ENCODE peak calls at places on chromosomes 7 and 10, in eight cellular contexts. One of them, this sample, is unnamed. For H3K27me3, the result is how much of the 10 kb centered on the place peaks cover.

GRCh38 chr7:37282927-37283326 is 165.7 kb downstream of the ELMO1 start:
- DNase-seq in SK-N-SH: peak
- DNase-seq in K562: no peak
- DNase-seq in Panc1: no peak
- DNase-seq in HCT116: no peak
- DNase-seq in GM23338: no peak
- DNase-seq in GM12878: no peak
- DNase-seq in HepG2: no peak
- DNase-seq in this sample: no peak

GRCh38 chr10:84256510-84257342 is 11.9 kb downstream of the RGR start:
- DNase-seq in HCT116: peak
- DNase-seq in Panc1: no peak
- DNase-seq in SK-N-SH: no peak
- DNase-seq in K562: peak
- DNase-seq in HepG2: peak
- DNase-seq in GM23338: peak
- DNase-seq in GM12878: no peak
- DNase-seq in this sample: peak

GRCh38 chr7:129188892-129189660 is 643 bp downstream of the SMO start:
- DNase-seq in GM12878: no peak
- DNase-seq in HCT116: no peak
- DNase-seq in SK-N-SH: peak
- DNase-seq in K562: no peak
- DNase-seq in HepG2: no peak
- DNase-seq in Panc1: no peak
- DNase-seq in GM23338: peak
- DNase-seq in this sample: no peak

GRCh38 chr10:69318997-69319727 is 40.9 kb downstream of the HK1 start:
- DNase-seq in K562: peak
- DNase-seq in HepG2: no peak
- DNase-seq in GM12878: no peak
- DNase-seq in HCT116: no peak
- DNase-seq in SK-N-SH: peak
- DNase-seq in GM23338: no peak
- DNase-seq in Panc1: no peak
- DNase-seq in this sample: peak

GRCh38 chr10:103497161-103497915 is 3.8 kb downstream of the NEURL1 start:
- DNase-seq in HepG2: no peak
- DNase-seq in Panc1: no peak
- DNase-seq in HCT116: no peak
- DNase-seq in GM23338: no peak
- DNase-seq in K562: no peak
- DNase-seq in SK-N-SH: no peak
- DNase-seq in GM12878: no peak
- DNase-seq in this sample: no peak

GRCh38 chr7:129375221-129375938 is 58.9 kb upstream of the STRIP2 start:
- DNase-seq in HepG2: no peak
- DNase-seq in GM12878: no peak
- DNase-seq in GM23338: peak
- DNase-seq in K562: no peak
- DNase-seq in HCT116: no peak
- DNase-seq in Panc1: no peak
- DNase-seq in SK-N-SH: no peak
- DNase-seq in this sample: no peak

GRCh38 chr10:43695321-43695720 is 46.6 kb upstream of the ZNF32 start:
- DNase-seq in HepG2: no peak
- DNase-seq in K562: no peak
- DNase-seq in GM23338: no peak
- DNase-seq in GM12878: no peak
- DNase-seq in SK-N-SH: no peak
- DNase-seq in Panc1: no peak
- DNase-seq in HCT116: no peak
- DNase-seq in this sample: no peak

GRCh38 chr7:99375070-99375807 is 709 bp downstream of the ARPC1B start:
- DNase-seq in SK-N-SH: peak
- DNase-seq in Panc1: no peak
- DNase-seq in GM23338: peak
- DNase-seq in HCT116: no peak
- DNase-seq in GM12878: no peak
- DNase-seq in K562: peak
- DNase-seq in HepG2: peak
- DNase-seq in this sample: no peak

DNA sequence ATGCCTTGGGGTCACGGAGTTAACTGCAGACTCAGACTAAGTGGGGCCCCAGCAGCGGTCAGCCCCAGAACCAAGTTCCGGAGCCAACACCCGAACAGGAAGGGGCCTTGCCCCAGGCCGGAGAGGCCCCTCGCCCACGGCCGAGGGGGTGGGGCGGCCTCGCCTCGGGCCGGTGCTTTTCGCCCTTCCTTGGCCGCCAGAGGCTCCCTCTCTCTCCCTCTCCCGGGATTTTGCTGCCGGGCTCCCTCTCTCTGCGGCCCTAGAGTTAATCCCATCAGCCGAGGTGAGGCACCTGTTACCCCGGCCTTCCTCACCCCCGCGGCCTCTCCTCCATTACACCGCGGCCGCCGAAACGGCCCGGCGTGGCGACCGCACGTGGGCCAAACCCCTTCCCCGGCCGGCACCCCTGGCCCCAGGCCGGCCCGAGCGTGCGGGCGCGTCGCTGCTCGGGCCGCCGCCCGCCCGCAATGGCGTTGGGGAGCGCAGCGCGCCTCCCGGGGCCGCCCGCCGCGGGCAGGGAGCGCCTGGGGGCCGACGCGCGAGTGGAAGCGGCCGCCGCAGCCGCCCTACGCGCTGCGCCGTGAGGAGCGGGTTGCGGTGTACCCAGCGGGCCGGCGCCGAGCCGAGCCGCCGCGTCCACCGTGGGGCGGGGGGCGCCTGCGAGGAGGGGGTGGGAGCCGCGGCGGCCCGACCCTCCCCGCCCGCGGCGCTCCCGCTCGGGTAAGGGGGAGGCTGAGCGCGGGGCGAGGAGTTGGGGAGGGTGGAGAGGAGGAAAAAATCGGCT is at the start of gene PPP1R9A:
- DNase-seq in GM23338: peak
- DNase-seq in Panc1: no peak
- DNase-seq in HCT116: peak
- DNase-seq in K562: no peak
- DNase-seq in HepG2: peak
- DNase-seq in GM12878: no peak
- DNase-seq in SK-N-SH: peak
- DNase-seq in this sample: no peak
- TF ChIP-seq REST in GM23338: no peak
- TF ChIP-seq REST in Panc1: no peak
- TF ChIP-seq REST in HCT116: no peak
- TF ChIP-seq REST in K562: no peak
- TF ChIP-seq REST in HepG2: no peak
- TF ChIP-seq REST in GM12878: no peak
- TF ChIP-seq REST in SK-N-SH: no peak
- TF ChIP-seq REST in this sample: no peak

DNA sequence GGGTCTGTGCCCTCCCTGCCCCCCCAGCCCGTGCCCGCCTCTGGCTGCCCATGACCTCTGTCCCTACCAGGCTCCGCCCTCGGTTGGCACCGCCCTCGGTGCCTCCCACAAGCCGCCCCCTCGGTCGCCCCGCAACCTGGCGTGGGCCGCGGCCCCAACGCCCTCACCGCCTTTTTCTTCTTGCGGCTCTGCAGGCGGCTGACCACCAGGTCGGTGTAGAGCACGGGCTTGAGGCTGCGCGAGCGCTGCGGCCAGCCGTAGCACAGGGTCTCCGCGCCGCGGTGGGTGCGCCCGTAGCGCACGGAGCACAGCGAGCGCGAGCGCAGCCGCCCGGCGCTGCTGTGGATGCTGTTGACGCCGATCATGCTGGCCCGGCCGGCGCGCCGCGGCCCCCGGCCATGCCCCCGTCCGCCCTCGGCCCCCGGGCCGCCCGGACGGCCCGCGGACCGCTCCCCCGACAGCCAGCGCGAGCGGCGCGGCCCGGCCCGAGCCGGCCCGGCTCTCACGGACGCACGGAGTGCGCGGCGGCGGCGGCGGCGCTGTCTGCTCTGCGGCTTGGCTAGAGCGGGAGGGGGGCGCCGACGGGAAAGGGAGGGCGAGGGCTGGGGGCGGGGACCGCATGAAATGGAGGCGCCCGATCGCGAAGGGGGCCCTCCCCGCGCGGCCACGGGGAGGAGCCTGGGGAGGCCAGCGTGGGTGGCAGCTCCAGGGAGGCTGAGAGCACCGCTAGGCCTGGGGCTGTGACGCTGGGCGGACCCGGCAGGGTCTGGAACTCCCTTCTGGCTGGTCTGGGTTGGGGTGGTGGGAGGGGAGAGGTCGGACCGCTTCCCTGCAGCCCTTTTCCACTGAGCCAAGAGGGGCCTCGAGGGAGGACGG is 9.6 kb downstream of the PSD start:
- DNase-seq in HepG2: no peak
- DNase-seq in HCT116: no peak
- DNase-seq in K562: peak
- DNase-seq in SK-N-SH: peak
- DNase-seq in GM12878: no peak
- DNase-seq in GM23338: peak
- DNase-seq in Panc1: no peak
- DNase-seq in this sample: no peak
- H3K4me3 ChIP-seq in HepG2: peak
- H3K4me3 ChIP-seq in HCT116: peak
- H3K4me3 ChIP-seq in K562: no peak
- H3K4me3 ChIP-seq in SK-N-SH: peak
- H3K4me3 ChIP-seq in GM12878: peak
- H3K4me3 ChIP-seq in GM23338: peak
- H3K4me3 ChIP-seq in Panc1: peak
- H3K4me3 ChIP-seq in this sample: peak

GRCh38 chr10:90916392-90917110 is 4.3 kb downstream of the ANKRD1 start:
- DNase-seq in SK-N-SH: no peak
- DNase-seq in GM23338: no peak
- DNase-seq in HepG2: no peak
- DNase-seq in GM12878: no peak
- DNase-seq in HCT116: no peak
- DNase-seq in Panc1: no peak
- DNase-seq in K562: no peak
- DNase-seq in this sample: no peak

GRCh38 chr10:90912176-90912575 is 8.7 kb downstream of the ANKRD1 start:
- DNase-seq in GM12878: no peak
- DNase-seq in HCT116: no peak
- DNase-seq in Panc1: no peak
- DNase-seq in HepG2: no peak
- DNase-seq in SK-N-SH: no peak
- DNase-seq in K562: no peak
- DNase-seq in GM23338: no peak
- DNase-seq in this sample: no peak

GRCh38 chr10:90913774-90914420 is 7.0 kb downstream of the ANKRD1 start:
- DNase-seq in K562: no peak
- DNase-seq in Panc1: no peak
- DNase-seq in SK-N-SH: no peak
- DNase-seq in HepG2: no peak
- DNase-seq in GM23338: no peak
- DNase-seq in HCT116: no peak
- DNase-seq in GM12878: no peak
- DNase-seq in this sample: no peak

GRCh38 chr10:90915141-90916075 is 5.5 kb downstream of the ANKRD1 start:
- DNase-seq in HCT116: no peak
- DNase-seq in SK-N-SH: no peak
- DNase-seq in GM12878: no peak
- DNase-seq in HepG2: no peak
- DNase-seq in Panc1: no peak
- DNase-seq in GM23338: peak
- DNase-seq in K562: no peak
- DNase-seq in this sample: no peak

GRCh38 chr10:90912854-90913479 is 7.9 kb downstream of the ANKRD1 start:
- DNase-seq in HCT116: no peak
- DNase-seq in GM12878: no peak
- DNase-seq in Panc1: no peak
- DNase-seq in GM23338: no peak
- DNase-seq in HepG2: no peak
- DNase-seq in SK-N-SH: no peak
- DNase-seq in K562: no peak
- DNase-seq in this sample: no peak
- H3K27me3 ChIP-seq in HCT116: under half
- H3K27me3 ChIP-seq in GM12878: under half
- H3K27me3 ChIP-seq in Panc1: under half
- H3K27me3 ChIP-seq in GM23338: half or more
- H3K27me3 ChIP-seq in HepG2: under half
- H3K27me3 ChIP-seq in SK-N-SH: under half
- H3K27me3 ChIP-seq in K562: under half
- H3K27me3 ChIP-seq in this sample: under half

GRCh38 chr7:105139381-105139780 is 125.4 kb downstream of the KMT2E start:
- DNase-seq in HepG2: no peak
- DNase-seq in Panc1: no peak
- DNase-seq in HCT116: no peak
- DNase-seq in SK-N-SH: no peak
- DNase-seq in GM12878: no peak
- DNase-seq in GM23338: no peak
- DNase-seq in K562: no peak
- DNase-seq in this sample: no peak

GRCh38 chr7:105136221-105136620 is 122.2 kb downstream of the KMT2E start:
- DNase-seq in K562: peak
- DNase-seq in GM12878: no peak
- DNase-seq in SK-N-SH: no peak
- DNase-seq in GM23338: peak
- DNase-seq in HepG2: peak
- DNase-seq in HCT116: peak
- DNase-seq in Panc1: peak
- DNase-seq in this sample: no peak

GRCh38 chr7:105137898-105138297 is 123.9 kb downstream of the KMT2E start:
- DNase-seq in SK-N-SH: no peak
- DNase-seq in HepG2: no peak
- DNase-seq in GM23338: no peak
- DNase-seq in HCT116: no peak
- DNase-seq in K562: no peak
- DNase-seq in GM12878: no peak
- DNase-seq in Panc1: no peak
- DNase-seq in this sample: no peak

GRCh38 chr7:105141068-105141467 is 127.1 kb downstream of the KMT2E start:
- DNase-seq in HepG2: peak
- DNase-seq in GM23338: peak
- DNase-seq in GM12878: no peak
- DNase-seq in Panc1: no peak
- DNase-seq in K562: peak
- DNase-seq in SK-N-SH: peak
- DNase-seq in HCT116: peak
- DNase-seq in this sample: no peak
- TF ChIP-seq REST in HepG2: no peak
- TF ChIP-seq REST in GM23338: no peak
- TF ChIP-seq REST in GM12878: no peak
- TF ChIP-seq REST in Panc1: no peak
- TF ChIP-seq REST in K562: no peak
- TF ChIP-seq REST in SK-N-SH: no peak
- TF ChIP-seq REST in HCT116: no peak
- TF ChIP-seq REST in this sample: no peak